ENCODE peak calls at places on chromosomes 1 and 21, in eight cellular contexts. M is GDM1; I is anterior cingulate cortex; Z is activated naive CD4-positive, alpha-beta T cell; F is T-cell; W is NCI-H2081; U is adrenal gland; A is HFFc6. H is an unnamed sample.

GRCh38 chr1:28144203-28145135 is 32.0 kb downstream of the PTAFR start:
- DNase-seq in M (no peak), I (no peak), Z (no peak), F (no peak), W (no peak), U (no peak), A (peak), H (peak)

GRCh38 chr1:151968058-151968457 is 25.6 kb downstream of the S100A10 start:
- DNase-seq in M (no peak), I (no peak), Z (no peak), F (peak), W (peak), U (no peak), A (peak), H (peak)

GRCh38 chr1:220287129-220287528 is 14.9 kb upstream of the RAB3GAP2 start:
- DNase-seq in M (no peak), I (no peak), Z (no peak), F (no peak), W (no peak), U (no peak), A (no peak), H (no peak)

GRCh38 chr21:26884436-26884835 is 39.2 kb upstream of the ADAMTS1 start:
- DNase-seq in M (no peak), I (no peak), Z (no peak), F (no peak), W (no peak), U (no peak), A (no peak), H (no peak)

GRCh38 chr1:201653238-201653637 is 114.3 kb downstream of the NAV1 start:
- DNase-seq in M (peak), I (no peak), Z (no peak), F (no peak), W (no peak), U (no peak), A (no peak), H (no peak)

GRCh38 chr21:31235671-31236450 is 108.2 kb downstream of the TIAM1 start:
- DNase-seq in M (no peak), I (no peak), Z (no peak), F (no peak), W (no peak), U (no peak), A (no peak), H (peak)

GRCh38 chr1:147073062-147073432 is 99.2 kb downstream of the PRKAB2 start:
- DNase-seq in M (no peak), I (no peak), Z (no peak), F (no peak), W (no peak), U (no peak), A (no peak), H (no peak)

GRCh38 chr21:35616090-35616489 is 444.2 kb downstream of the SETD4 start:
- DNase-seq in M (no peak), I (no peak), Z (no peak), F (no peak), W (peak), U (no peak), A (peak), H (peak)

GRCh38 chr1:200890818-200891773 is 3.6 kb upstream of the INAVA start:
- DNase-seq in M (no peak), I (no peak), Z (no peak), F (no peak), W (no peak), U (no peak), A (no peak), H (peak)

GRCh38 chr1:25820247-25821111 is 725 bp downstream of the MTFR1L start:
- DNase-seq in M (peak), I (no peak), Z (no peak), F (peak), W (peak), U (peak), A (peak), H (peak)

GRCh38 chr1:207076181-207076949 is 12.3 kb upstream of the C4BPB start:
- DNase-seq in M (no peak), I (no peak), Z (no peak), F (no peak), W (no peak), U (no peak), A (peak), H (peak)

GRCh38 chr1:67683736-67684525 is 1.1 kb upstream of the GADD45A start:
- DNase-seq in M (no peak), I (peak), Z (no peak), F (no peak), W (peak), U (no peak), A (peak), H (peak)

GRCh38 chr1:204171751-204172178 is 5.6 kb upstream of the REN start:
- DNase-seq in M (no peak), I (no peak), Z (no peak), F (no peak), W (no peak), U (no peak), A (peak), H (peak)

GRCh38 chr21:32426592-32427051 is 14.1 kb downstream of the EVA1C start:
- DNase-seq in M (no peak), I (no peak), Z (no peak), F (no peak), W (no peak), U (no peak), A (no peak), H (no peak)

GRCh38 chr1:148309940-148310500 is 157.9 kb upstream of the NBPF11 start:
- DNase-seq in M (no peak), I (no peak), Z (no peak), F (no peak), W (no peak), U (no peak), A (no peak), H (no peak)